ENCODE peak calls at places on chromosome 14, in seven cellular contexts. R is NCI-H1092 treated with DMSO at 0.1 percent for 48 hours; K is NCI-H2029; W is activated T-helper 1 cell treated with anti-CD3 and anti-CD28 coated beads, Interleukin-12 subunit alpha, Interleukin-12 subunit beta, Interleukin-2, Interleukin-4 antibody, amounts not matched to agents 30 ng/mL and 10 ng/mL and 1 ng/mL, durations not matched to agents 14 hours and 24 hours and 36 hours; D is SW480; M is mucosa of gallbladder; V is amygdala. A is an unnamed sample.

GRCh38 chr14:94889520-94890312 is 119.8 kb upstream of the GSC start:
- DNase-seq in V (no peak), W (no peak), D (no peak), R (no peak), M (no peak), K (no peak), A (no peak)

GRCh38 chr14:98189521-98189920 is 1082.5 kb downstream of the BCL11B start:
- DNase-seq in V (no peak), R (no peak), W (peak), K (no peak), D (no peak), M (no peak), A (no peak)

GRCh38 chr14:29310757-29311156 is 544.2 kb downstream of the FOXG1 start:
- DNase-seq in R (no peak), V (no peak), W (no peak), D (no peak), M (no peak), K (no peak), A (no peak)

GRCh38 chr14:94372021-94372605 is 16.3 kb downstream of the SERPINA1 start:
- DNase-seq in V (no peak), R (no peak), M (no peak), W (no peak), D (no peak), K (no peak), A (no peak)

GRCh38 chr14:77086017-77086727 is 11.9 kb upstream of the CIPC start:
- DNase-seq in R (no peak), W (no peak), V (no peak), M (no peak), D (peak), K (no peak), A (no peak)

GRCh38 chr14:104313674-104314073 is 175.3 kb downstream of the KIF26A start:
- DNase-seq in W (no peak), K (no peak), M (no peak), V (no peak), D (no peak), R (no peak), A (no peak)

GRCh38 chr14:103597623-103598372 is 31.2 kb upstream of the KLC1 start:
- DNase-seq in M (no peak), W (no peak), K (no peak), D (peak), V (no peak), R (no peak), A (peak)

GRCh38 chr14:71523630-71524320 is 408.5 kb upstream of the RGS6 start:
- DNase-seq in W (no peak), D (no peak), V (no peak), M (no peak), K (no peak), R (no peak), A (no peak)

GRCh38 chr14:89418452-89418851 is 1.4 kb upstream of the FOXN3 start:
- DNase-seq in D (no peak), V (no peak), M (no peak), W (no peak), R (no peak), K (no peak), A (no peak)

GRCh38 chr14:32342854-32343200 is 13.7 kb downstream of the AKAP6 start:
- DNase-seq in D (no peak), V (no peak), R (no peak), W (no peak), M (no peak), K (no peak), A (no peak)